ENCODE peak calls at places on chromosomes 13 and 19, in ten cellular contexts. J is OCI-M1; F is ascending aorta; Q is activated T-cell treated with anti-CD3 and anti-CD28 coated beads, Interleukin-2, amount 50 U/mL, for 48 hours; R is stimulated activated effector memory CD8-positive, alpha-beta T cell treated with anti-CD3 and anti-CD28 coated beads, Interleukin-12 subunit alpha, Interleukin-12 subunit beta, amount 100 ng/mL, for 72 hours; M is activated CD4-positive, alpha-beta T cell treated with anti-CD3 and anti-CD28 coated beads for 48 hours; K is activated CD4-positive, alpha-beta memory T cell treated with anti-CD3 and anti-CD28 coated beads, Interleukin-2, amount 10 ng/mL, durations not matched to agents 7 days and 5 days; O is stimulated activated CD8-positive, alpha-beta memory T cell treated with anti-CD3 and anti-CD28 coated beads, Interleukin-15, amount 100 ng/mL, for 24 hours; W is ACHN; V is transverse colon. S is an unnamed sample.
A peak's percentile ranks its signal among the peaks of the same experiment; 100 is the strongest.

GRCh38 chr13:93767917-93768422 is 541.4 kb downstream of the GPC6 start:
- DNase-seq in J (no peak), F (no peak), Q (no peak), R (no peak), M (no peak), K (no peak), O (no peak), W (peak; percentile 50), V (no peak), S (no peak)

GRCh38 chr13:102172406-102172805 is 229.4 kb downstream of the FGF14 start:
- DNase-seq in J (no peak), F (no peak), Q (no peak), R (no peak), M (no peak), K (no peak), O (no peak), W (no peak), V (no peak), S (no peak)

GRCh38 chr19:6752257-6753177 is 13.0 kb downstream of the TRIP10 start:
- DNase-seq in J (no peak), F (no peak), Q (no peak), R (no peak), M (no peak), K (no peak), O (no peak), W (no peak), V (peak; percentile 85), S (no peak)

GRCh38 chr19:49432141-49433073 is 7.2 kb downstream of the GFY start:
- DNase-seq in J (no peak), F (no peak), Q (no peak), R (no peak), M (peak; percentile 60), K (peak; percentile 59), O (no peak), W (no peak), V (peak; percentile 50), S (no peak)

GRCh38 chr13:78241278-78241919 is 322.8 kb upstream of the EDNRB start:
- DNase-seq in J (peak; percentile 79), F (no peak), Q (peak; percentile 29), R (no peak), M (peak; percentile 44), K (peak; percentile 17), O (no peak), W (peak; percentile 38), V (peak; percentile 21), S (no peak)

GRCh38 chr13:91106565-91106964 is 240.9 kb upstream of the MIR17HG start:
- DNase-seq in J (no peak), F (no peak), Q (no peak), R (no peak), M (no peak), K (no peak), O (no peak), W (no peak), V (no peak), S (no peak)

GRCh38 chr13:34174671-34175145 is 356.8 kb downstream of the RFC3 start:
- DNase-seq in J (no peak), F (no peak), Q (no peak), R (no peak), M (no peak), K (no peak), O (no peak), W (no peak), V (no peak), S (no peak)

GRCh38 chr19:37941820-37942515 is 35.0 kb downstream of the SIPA1L3 start:
- DNase-seq in J (no peak), F (no peak), Q (no peak), R (no peak), M (no peak), K (no peak), O (no peak), W (peak; percentile 41), V (peak; percentile 49), S (no peak)

GRCh38 chr13:111572956-111573355 is 252.5 kb downstream of the TEX29 start:
- DNase-seq in J (no peak), F (no peak), Q (no peak), R (no peak), M (no peak), K (no peak), O (no peak), W (no peak), V (peak; percentile 27), S (no peak)

GRCh38 chr19:12847159-12848139 is 9.1 kb downstream of the MAST1 start:
- DNase-seq in J (peak; percentile 85), F (peak; percentile 43), Q (peak; percentile 96), R (peak; percentile 97), M (peak; percentile 92), K (peak; percentile 83), O (peak; percentile 89), W (peak; percentile 76), V (peak; percentile 88), S (peak; percentile 98)

GRCh38 chr19:46456930-46457329 is 14.4 kb downstream of the PNMA8A start:
- DNase-seq in J (no peak), F (no peak), Q (no peak), R (no peak), M (no peak), K (no peak), O (no peak), W (no peak), V (no peak), S (no peak)

GRCh38 chr13:37716395-37716794 is 117.8 kb upstream of the POSTN start:
- DNase-seq in J (peak; percentile 75), F (no peak), Q (no peak), R (no peak), M (no peak), K (no peak), O (no peak), W (no peak), V (no peak), S (no peak)

GRCh38 chr13:23321534-23322241 is 111.8 kb downstream of the SACS start:
- DNase-seq in J (no peak), F (no peak), Q (no peak), R (peak; percentile 49), M (peak; percentile 19), K (peak; percentile 20), O (no peak), W (peak; percentile 93), V (peak; percentile 17), S (no peak)

GRCh38 chr19:1489463-1489971 is 633 bp downstream of the PCSK4 start:
- DNase-seq in J (no peak), F (no peak), Q (no peak), R (no peak), M (no peak), K (no peak), O (no peak), W (no peak), V (no peak), S (no peak)

GRCh38 chr19:57803594-57804325 is 11.0 kb downstream of the ZNF552 start:
- DNase-seq in J (peak; percentile 93), F (no peak), Q (no peak), R (no peak), M (peak; percentile 26), K (no peak), O (no peak), W (peak; percentile 75), V (peak; percentile 26), S (no peak)

GRCh38 chr19:2695288-2695866 is 7.1 kb downstream of the GNG7 start:
- DNase-seq in J (no peak), F (no peak), Q (no peak), R (no peak), M (no peak), K (no peak), O (no peak), W (no peak), V (no peak), S (no peak)

GRCh38 chr19:3516675-3517207 is 10.6 kb downstream of the FZR1 start:
- DNase-seq in J (no peak), F (no peak), Q (no peak), R (no peak), M (peak; percentile 49), K (peak; percentile 43), O (no peak), W (no peak), V (peak; percentile 58), S (peak; percentile 58)

GRCh38 chr19:17703823-17704463 is 15.3 kb upstream of the MAP1S start:
- DNase-seq in J (peak; percentile 70), F (no peak), Q (peak; percentile 86), R (peak; percentile 87), M (peak; percentile 85), K (peak; percentile 74), O (peak; percentile 55), W (peak; percentile 51), V (peak; percentile 67), S (peak; percentile 78)

GRCh38 chr19:10286803-10287737 is at the start of gene ICAM4:
- DNase-seq in J (peak; percentile 100), F (no peak), Q (peak; percentile 58), R (peak; percentile 66), M (peak; percentile 49), K (peak; percentile 67), O (no peak), W (no peak), V (peak; percentile 48), S (peak; percentile 47)

GRCh38 chr13:26230703-26231102 is 8.6 kb upstream of the RNF6 start:
- DNase-seq in J (no peak), F (no peak), Q (no peak), R (no peak), M (no peak), K (no peak), O (no peak), W (no peak), V (no peak), S (no peak)

GRCh38 chr13:111359237-111359915 is 38.9 kb downstream of the TEX29 start:
- DNase-seq in J (no peak), F (no peak), Q (no peak), R (peak; percentile 43), M (no peak), K (no peak), O (no peak), W (no peak), V (no peak), S (no peak)

GRCh38 chr19:34555447-34555846 is 73.9 kb downstream of the WTIP start:
- DNase-seq in J (peak; percentile 18), F (no peak), Q (no peak), R (no peak), M (peak; percentile 10), K (no peak), O (no peak), W (peak; percentile 8), V (no peak), S (no peak)

GRCh38 chr13:112061367-112062046 is 5.4 kb upstream of the SOX1 start:
- DNase-seq in J (no peak), F (no peak), Q (peak; percentile 20), R (no peak), M (no peak), K (no peak), O (no peak), W (no peak), V (no peak), S (no peak)

GRCh38 chr13:111616203-111616602 is 295.8 kb downstream of the TEX29 start:
- DNase-seq in J (no peak), F (no peak), Q (no peak), R (no peak), M (no peak), K (no peak), O (no peak), W (no peak), V (no peak), S (no peak)

GRCh38 chr19:860481-861098 is 1.1 kb downstream of the CFD start:
- DNase-seq in J (peak; percentile 54), F (no peak), Q (peak; percentile 70), R (peak; percentile 66), M (peak; percentile 71), K (peak; percentile 59), O (no peak), W (peak; percentile 78), V (peak; percentile 84), S (peak; percentile 63)

GRCh38 chr13:43991773-43992201 is 112.1 kb downstream of the LACC1 start:
- DNase-seq in J (no peak), F (no peak), Q (no peak), R (no peak), M (no peak), K (no peak), O (no peak), W (no peak), V (no peak), S (no peak)

GRCh38 chr13:27334774-27335490 is 64.3 kb downstream of the RASL11A start:
- DNase-seq in J (no peak), F (no peak), Q (no peak), R (no peak), M (no peak), K (no peak), O (no peak), W (no peak), V (no peak), S (no peak)